ENCODE peak calls at places on chromosome 22, in four cellular contexts. Y is HepG2, S is H1, C is GM12878. X is an unnamed sample.
A peak's percentile ranks its signal among the peaks of the same experiment; 100 is the strongest.

GRCh38 chr22:25081409-25081824 is 118.2 kb upstream of the CRYBB3 start:
- DNase-seq in Y (peak; percentile 56), S (no peak), C (no peak), X (peak; percentile 23)

GRCh38 chr22:22355233-22355834 is 110.7 kb downstream of the VPREB1 start:
- DNase-seq in Y (no peak), S (no peak), C (no peak), X (no peak)

GRCh38 chr22:41656515-41656914 is 32.2 kb downstream of the SNU13 start:
- DNase-seq in Y (no peak), S (no peak), C (no peak), X (no peak)

GRCh38 chr22:17120711-17121234 is 387 bp downstream of the TMEM121B start:
- DNase-seq in Y (no peak), S (no peak), C (no peak), X (no peak)

GRCh38 chr22:18111759-18112330 is 1.2 kb downstream of the TUBA8 start:
- DNase-seq in Y (no peak), S (no peak), C (no peak), X (no peak)

GRCh38 chr22:30675436-30675835 is 7.8 kb upstream of the DUSP18 start:
- DNase-seq in Y (no peak), S (no peak), C (no peak), X (no peak)

GRCh38 chr22:17266261-17266971 is 47.2 kb upstream of the ADA2 start:
- DNase-seq in Y (no peak), S (no peak), C (no peak), X (peak; percentile 80)

GRCh38 chr22:32999039-32999861 is 58.9 kb downstream of the SYN3 start:
- DNase-seq in Y (no peak), S (no peak), C (no peak), X (no peak)

GRCh38 chr22:35037089-35037488 is 28.9 kb upstream of the ISX start:
- DNase-seq in Y (no peak), S (no peak), C (no peak), X (peak; percentile 11)

GRCh38 chr22:50104149-50104548 is 14.3 kb downstream of the MOV10L1 start:
- DNase-seq in Y (no peak), S (no peak), C (no peak), X (no peak)

GRCh38 chr22:24244144-24244787 is 616 bp downstream of the GGT5 start:
- DNase-seq in Y (no peak), S (no peak), C (no peak), X (no peak)

GRCh38 chr22:43295660-43296059 is 47.5 kb downstream of the SCUBE1 start:
- DNase-seq in Y (no peak), S (no peak), C (no peak), X (no peak)

GRCh38 chr22:27046126-27046525 is 388.7 kb downstream of the MIAT start:
- DNase-seq in Y (no peak), S (no peak), C (no peak), X (no peak)

GRCh38 chr22:27405672-27406388 is 395.7 kb downstream of the MN1 start:
- DNase-seq in Y (peak; percentile 16), S (peak; percentile 25), C (no peak), X (peak; percentile 33)

GRCh38 chr22:27603823-27604190 is 197.7 kb downstream of the MN1 start:
- DNase-seq in Y (no peak), S (no peak), C (no peak), X (no peak)

GRCh38 chr22:31659246-31659645 is 2.8 kb downstream of the PISD start:
- DNase-seq in Y (no peak), S (no peak), C (no peak), X (no peak)

GRCh38 chr22:38850941-38851849 is 7.4 kb upstream of the NPTXR start:
- DNase-seq in Y (no peak), S (no peak), C (no peak), X (no peak)

GRCh38 chr22:23383491-23384450 is 196.3 kb downstream of the IGLL1 start:
- DNase-seq in Y (no peak), S (no peak), C (no peak), X (no peak)

GRCh38 chr22:40818747-40819662 is at the start of gene SLC25A17:
- DNase-seq in Y (peak; percentile 76), S (peak; percentile 69), C (peak; percentile 39), X (peak; percentile 64)

GRCh38 chr22:45971389-45972028 is 5.5 kb downstream of the WNT7B start:
- DNase-seq in Y (no peak), S (no peak), C (no peak), X (no peak)

GRCh38 chr22:45969414-45969799 is 7.6 kb downstream of the WNT7B start:
- DNase-seq in Y (no peak), S (no peak), C (no peak), X (no peak)

GRCh38 chr22:45972091-45972867 is 4.7 kb downstream of the WNT7B start:
- DNase-seq in Y (no peak), S (no peak), C (no peak), X (no peak)

GRCh38 chr22:45969801-45970464 is 7.0 kb downstream of the WNT7B start:
- DNase-seq in Y (no peak), S (no peak), C (no peak), X (no peak)

DNA sequence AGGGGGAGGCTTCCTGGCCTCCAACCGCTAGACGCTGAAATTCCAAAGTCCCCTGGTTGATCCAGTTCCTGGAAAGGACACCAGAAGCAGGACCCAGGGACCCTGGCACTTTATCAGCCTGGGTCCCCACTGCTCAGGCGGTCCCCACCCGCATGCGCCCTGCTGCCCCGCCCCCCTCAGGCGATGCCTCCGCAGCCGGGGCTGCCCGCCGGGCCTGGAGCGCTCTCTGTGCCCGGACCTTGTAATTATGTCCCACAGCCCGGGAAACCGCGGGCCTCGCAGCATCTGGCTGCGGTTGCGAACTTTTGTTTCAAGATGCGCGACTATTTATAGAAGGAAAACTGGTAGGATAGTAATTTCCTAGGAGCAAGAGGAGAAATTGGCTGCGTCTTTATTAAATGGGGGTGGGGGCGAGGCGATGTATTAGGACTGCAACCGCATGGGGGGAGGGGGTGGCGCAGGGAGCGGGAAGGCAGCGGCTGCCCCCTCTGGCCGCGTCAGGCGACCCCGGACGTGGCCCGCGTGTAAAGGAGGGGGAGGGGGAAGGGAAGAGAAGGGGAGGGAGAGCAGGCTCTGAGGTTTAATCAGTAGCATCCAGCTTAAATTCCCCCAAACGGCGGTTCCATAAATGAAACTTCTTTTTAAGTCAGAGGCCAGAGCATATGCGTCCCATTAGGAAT is 6.1 kb downstream of the WNT7B start:
- DNase-seq in Y (no peak), S (no peak), C (no peak), X (no peak)
- TF ChIP-seq SUZ12 in Y (no peak), S (no peak), C (no peak), X (no peak)

GRCh38 chr22:20843501-20843900 is 15.1 kb downstream of the PI4KA start:
- DNase-seq in Y (no peak), S (no peak), C (no peak), X (no peak)
- TF ChIP-seq YY1 in Y (no peak), S (no peak), C (no peak), X (no peak)

GRCh38 chr22:48070760-48071159 is 1308.3 kb downstream of the TBC1D22A start:
- DNase-seq in Y (no peak), S (no peak), C (no peak), X (no peak)
- H3K4me3 ChIP-seq in Y (no peak overlapping the region), S (no peak overlapping the region), C (no peak overlapping the region), X (no peak overlapping the region)

GRCh38 chr22:29031236-29031982 is 30.2 kb downstream of the C22orf31 start:
- DNase-seq in Y (peak; percentile 93), S (peak; percentile 47), C (no peak), X (peak; percentile 52)

GRCh38 chr22:29028468-29028867 is 33.2 kb downstream of the C22orf31 start:
- DNase-seq in Y (no peak), S (no peak), C (no peak), X (no peak)

GRCh38 chr22:29029202-29030000 is 32.2 kb downstream of the C22orf31 start:
- DNase-seq in Y (no peak), S (no peak), C (no peak), X (no peak)

GRCh38 chr22:29030618-29031235 is 30.9 kb downstream of the C22orf31 start:
- DNase-seq in Y (peak; percentile 93), S (no peak), C (no peak), X (peak; percentile 43)

DNA sequence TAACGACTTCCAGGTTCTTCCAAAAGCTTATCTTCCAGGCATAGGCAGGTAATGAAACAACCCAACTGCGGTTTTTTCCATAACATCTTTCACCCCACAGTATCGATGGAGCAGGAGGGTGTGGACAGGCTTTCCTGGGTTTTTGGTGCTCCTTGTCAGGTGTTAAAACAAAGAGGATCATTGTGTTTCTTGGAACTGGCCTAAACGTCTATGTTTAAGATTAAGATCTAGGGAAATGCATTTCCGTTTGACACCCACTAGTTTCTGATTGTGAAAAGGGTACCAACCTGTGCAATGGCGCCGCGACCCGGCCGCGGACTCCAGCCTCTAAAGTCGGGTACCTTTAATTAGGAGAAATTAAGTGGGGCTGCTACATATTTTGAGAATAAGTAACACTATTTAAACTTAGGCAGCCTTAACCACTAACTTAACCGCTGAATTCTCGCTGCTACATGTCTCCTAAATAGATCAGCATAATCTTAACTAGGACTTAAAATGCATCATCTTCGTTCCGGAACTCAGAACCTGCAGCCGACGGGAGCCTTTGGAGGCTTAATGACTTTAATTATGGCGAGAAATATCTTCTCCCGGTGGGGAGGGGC is 31.5 kb downstream of the C22orf31 start:
- DNase-seq in Y (peak; percentile 72), S (no peak), C (no peak), X (no peak)
- TF ChIP-seq SUZ12 in Y (no peak), S (no peak), C (no peak), X (no peak)

GRCh38 chr22:44351037-44351436 is 38.3 kb upstream of the SHISAL1 start:
- DNase-seq in Y (no peak), S (no peak), C (no peak), X (no peak)

GRCh38 chr22:44352378-44353062 is 39.8 kb upstream of the SHISAL1 start:
- DNase-seq in Y (no peak), S (no peak), C (no peak), X (no peak)

GRCh38 chr22:44353063-44353440 is 40.3 kb upstream of the SHISAL1 start:
- DNase-seq in Y (no peak), S (no peak), C (no peak), X (no peak)

GRCh38 chr22:44354288-44354687 is 41.5 kb upstream of the SHISAL1 start:
- DNase-seq in Y (no peak), S (no peak), C (no peak), X (no peak)

GRCh38 chr22:44351685-44352377 is 39.1 kb upstream of the SHISAL1 start:
- DNase-seq in Y (no peak), S (peak; percentile 57), C (no peak), X (peak; percentile 57)
- TF ChIP-seq YY1 in Y (no peak), S (no peak), C (no peak), X (no peak)

GRCh38 chr22:37820350-37820749 is 2.8 kb upstream of the GALR3 start:
- DNase-seq in Y (no peak), S (no peak), C (no peak), X (no peak)
- H3K4me3 ChIP-seq in Y (no peak overlapping the region), S (no peak overlapping the region), C (no peak overlapping the region), X (no peak overlapping the region)